ENCODE peak calls at places on chromosome 15, in eight cellular contexts. One of them, this sample, is unnamed. For H3K4me1 and H3K36me3, the result is how much of the 10 kb centered on the place peaks cover.

GRCh38 chr15:85582719-85583089 is 202.3 kb downstream of the AKAP13 start:
- DNase-seq in tibial artery: peak
- DNase-seq in heart left ventricle: peak
- DNase-seq in mammary epithelial cell: no peak
- DNase-seq in heart right ventricle: peak
- DNase-seq in uterus: peak
- DNase-seq in neural progenitor cell: no peak
- DNase-seq in suprapubic skin: peak
- DNase-seq in this sample: peak

GRCh38 chr15:63978511-63979226 is 67.6 kb downstream of the DAPK2 start:
- DNase-seq in tibial artery: no peak
- DNase-seq in heart left ventricle: peak
- DNase-seq in mammary epithelial cell: no peak
- DNase-seq in heart right ventricle: peak
- DNase-seq in uterus: no peak
- DNase-seq in neural progenitor cell: peak
- DNase-seq in suprapubic skin: no peak
- DNase-seq in this sample: no peak

GRCh38 chr15:39213385-39213840 is 367.5 kb upstream of the THBS1 start:
- DNase-seq in tibial artery: no peak
- DNase-seq in heart left ventricle: peak
- DNase-seq in mammary epithelial cell: peak
- DNase-seq in heart right ventricle: peak
- DNase-seq in uterus: no peak
- DNase-seq in neural progenitor cell: peak
- DNase-seq in suprapubic skin: no peak
- DNase-seq in this sample: no peak

GRCh38 chr15:83436513-83437158 is 10.5 kb upstream of the SH3GL3 start:
- DNase-seq in tibial artery: no peak
- DNase-seq in heart left ventricle: no peak
- DNase-seq in mammary epithelial cell: peak
- DNase-seq in heart right ventricle: no peak
- DNase-seq in uterus: no peak
- DNase-seq in neural progenitor cell: peak
- DNase-seq in suprapubic skin: no peak
- DNase-seq in this sample: no peak

GRCh38 chr15:84788500-84788899 is 28.7 kb upstream of the ALPK3 start:
- DNase-seq in tibial artery: no peak
- DNase-seq in heart left ventricle: no peak
- DNase-seq in mammary epithelial cell: no peak
- DNase-seq in heart right ventricle: no peak
- DNase-seq in uterus: no peak
- DNase-seq in neural progenitor cell: no peak
- DNase-seq in suprapubic skin: no peak
- DNase-seq in this sample: no peak

GRCh38 chr15:78930577-78931388 is 14.1 kb downstream of the CTSH start:
- DNase-seq in tibial artery: no peak
- DNase-seq in heart left ventricle: no peak
- DNase-seq in mammary epithelial cell: peak
- DNase-seq in heart right ventricle: no peak
- DNase-seq in uterus: no peak
- DNase-seq in neural progenitor cell: no peak
- DNase-seq in suprapubic skin: no peak
- DNase-seq in this sample: no peak

GRCh38 chr15:42854576-42854975 is 66.0 kb downstream of the TTBK2 start:
- DNase-seq in tibial artery: no peak
- DNase-seq in heart left ventricle: no peak
- DNase-seq in mammary epithelial cell: no peak
- DNase-seq in heart right ventricle: no peak
- DNase-seq in uterus: no peak
- DNase-seq in neural progenitor cell: no peak
- DNase-seq in suprapubic skin: no peak
- DNase-seq in this sample: no peak

GRCh38 chr15:25065286-25065685 is 110.5 kb downstream of the SNRPN start:
- DNase-seq in tibial artery: no peak
- DNase-seq in heart left ventricle: no peak
- DNase-seq in mammary epithelial cell: no peak
- DNase-seq in heart right ventricle: no peak
- DNase-seq in uterus: no peak
- DNase-seq in neural progenitor cell: no peak
- DNase-seq in suprapubic skin: no peak
- DNase-seq in this sample: no peak

GRCh38 chr15:31135523-31135922 is 34.0 kb upstream of the TRPM1 start:
- DNase-seq in tibial artery: no peak
- DNase-seq in heart left ventricle: no peak
- DNase-seq in mammary epithelial cell: no peak
- DNase-seq in heart right ventricle: no peak
- DNase-seq in uterus: no peak
- DNase-seq in neural progenitor cell: no peak
- DNase-seq in suprapubic skin: no peak
- DNase-seq in this sample: no peak

DNA sequence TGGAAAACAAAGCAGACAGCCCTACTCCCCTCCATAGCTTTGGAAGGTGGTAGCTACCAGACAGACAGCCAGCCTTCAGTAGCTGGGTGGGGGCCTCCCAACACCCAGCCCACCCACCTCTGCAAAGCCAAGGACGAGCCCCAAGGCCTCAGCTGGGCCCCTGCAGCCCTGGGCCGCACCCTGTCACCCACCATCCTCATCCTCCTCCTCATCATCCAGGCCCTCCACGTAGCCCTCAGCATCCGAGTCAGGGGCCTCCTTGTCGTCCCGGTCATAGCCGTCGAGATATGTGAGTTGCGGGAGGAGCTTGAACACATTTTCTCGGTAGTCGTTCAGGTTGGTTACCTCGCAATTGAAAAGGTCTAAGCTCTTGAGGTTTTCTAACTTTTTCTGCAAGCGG is 36.5 kb downstream of the ANP32A start:
- DNase-seq in tibial artery: peak
- DNase-seq in heart left ventricle: no peak
- DNase-seq in mammary epithelial cell: no peak
- DNase-seq in heart right ventricle: no peak
- DNase-seq in uterus: no peak
- DNase-seq in neural progenitor cell: no peak
- DNase-seq in suprapubic skin: peak
- DNase-seq in this sample: no peak
- H3K4me1 ChIP-seq in tibial artery: under half
- H3K4me1 ChIP-seq in heart left ventricle: under half
- H3K4me1 ChIP-seq in mammary epithelial cell: under half
- H3K4me1 ChIP-seq in heart right ventricle: under half
- H3K4me1 ChIP-seq in uterus: under half
- H3K4me1 ChIP-seq in neural progenitor cell: under half
- H3K4me1 ChIP-seq in suprapubic skin: under half
- H3K4me1 ChIP-seq in this sample: under half

DNA sequence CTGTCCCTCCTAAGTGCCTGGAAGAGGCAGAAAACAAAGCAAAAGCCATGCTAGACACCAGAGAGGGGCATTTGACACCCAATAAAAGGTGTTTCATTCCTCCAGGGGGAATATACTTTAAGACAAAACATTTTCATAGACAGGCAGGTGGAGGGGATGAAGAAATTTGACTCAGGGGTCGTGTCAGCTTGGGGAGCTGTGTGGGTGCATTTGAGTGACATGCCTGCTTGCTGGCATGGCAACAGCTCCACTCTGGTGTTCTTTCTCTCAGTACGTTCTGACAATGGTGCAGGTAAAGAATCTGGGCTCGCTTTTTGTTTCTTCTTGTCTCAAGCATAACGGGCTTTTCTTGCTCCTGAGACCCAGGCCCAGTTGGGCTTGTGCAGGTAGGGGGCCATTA is 292.9 kb upstream of the ATP10A start:
- DNase-seq in tibial artery: no peak
- DNase-seq in heart left ventricle: no peak
- DNase-seq in mammary epithelial cell: no peak
- DNase-seq in heart right ventricle: no peak
- DNase-seq in uterus: no peak
- DNase-seq in neural progenitor cell: no peak
- DNase-seq in suprapubic skin: no peak
- DNase-seq in this sample: no peak
- H3K36me3 ChIP-seq in tibial artery: under half
- H3K36me3 ChIP-seq in heart left ventricle: under half
- H3K36me3 ChIP-seq in mammary epithelial cell: under half
- H3K36me3 ChIP-seq in heart right ventricle: under half
- H3K36me3 ChIP-seq in uterus: under half
- H3K36me3 ChIP-seq in neural progenitor cell: under half
- H3K36me3 ChIP-seq in suprapubic skin: under half
- H3K36me3 ChIP-seq in this sample: under half

DNA sequence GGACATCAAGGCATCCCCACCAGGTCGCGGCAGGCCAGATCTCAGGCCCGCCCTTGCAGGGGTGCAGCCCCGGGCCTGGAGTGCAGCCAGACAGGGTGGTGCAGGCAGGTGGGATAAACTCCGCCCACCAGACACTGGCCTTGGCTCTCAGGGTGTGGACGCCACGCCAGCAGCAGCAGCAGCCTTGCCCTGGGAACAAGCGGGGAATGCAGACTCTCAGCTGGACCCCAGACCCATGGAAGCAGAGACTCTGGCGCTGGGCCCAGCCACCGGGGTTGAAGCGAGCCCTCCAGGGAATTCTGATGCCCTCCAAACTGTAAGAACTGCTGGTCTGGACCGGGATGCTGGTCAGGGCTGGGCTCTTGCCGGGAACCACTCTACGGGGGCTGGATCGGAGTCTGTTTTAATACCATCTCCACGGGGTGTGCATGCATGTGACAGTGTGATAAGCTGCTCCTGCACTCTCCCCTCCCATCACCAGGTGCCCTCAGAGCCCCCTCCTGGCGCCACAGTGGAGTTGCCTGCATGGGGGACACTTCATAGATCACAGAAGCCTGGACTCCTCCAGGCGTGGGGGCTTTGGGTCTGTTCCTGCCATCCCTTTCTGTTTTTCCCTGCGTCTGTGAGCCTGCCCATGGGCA is 142.7 kb downstream of the NSMCE3 start:
- DNase-seq in tibial artery: no peak
- DNase-seq in heart left ventricle: peak
- DNase-seq in mammary epithelial cell: no peak
- DNase-seq in heart right ventricle: no peak
- DNase-seq in uterus: no peak
- DNase-seq in neural progenitor cell: peak
- DNase-seq in suprapubic skin: no peak
- DNase-seq in this sample: no peak
- TF ChIP-seq CTCF in tibial artery: no peak
- TF ChIP-seq CTCF in heart left ventricle: no peak
- TF ChIP-seq CTCF in mammary epithelial cell: no peak
- TF ChIP-seq CTCF in heart right ventricle: no peak
- TF ChIP-seq CTCF in uterus: no peak
- TF ChIP-seq CTCF in neural progenitor cell: peak
- TF ChIP-seq CTCF in suprapubic skin: no peak
- TF ChIP-seq CTCF in this sample: no peak

GRCh38 chr15:90029024-90029423 is 27.9 kb downstream of the ZNF710 start:
- DNase-seq in tibial artery: peak
- DNase-seq in heart left ventricle: no peak
- DNase-seq in mammary epithelial cell: no peak
- DNase-seq in heart right ventricle: no peak
- DNase-seq in uterus: no peak
- DNase-seq in neural progenitor cell: no peak
- DNase-seq in suprapubic skin: no peak
- DNase-seq in this sample: no peak
- H3K4me1 ChIP-seq in tibial artery: under half
- H3K4me1 ChIP-seq in heart left ventricle: under half
- H3K4me1 ChIP-seq in mammary epithelial cell: under half
- H3K4me1 ChIP-seq in heart right ventricle: under half
- H3K4me1 ChIP-seq in uterus: under half
- H3K4me1 ChIP-seq in neural progenitor cell: under half
- H3K4me1 ChIP-seq in suprapubic skin: under half
- H3K4me1 ChIP-seq in this sample: under half